ENCODE peak calls at places on chromosomes 5 and 9, in six cellular contexts. One of them, this sample, is unnamed.
A peak's percentile ranks its signal among the peaks of the same experiment; 100 is the strongest.

GRCh38 chr5:13957032-13957645 is 12.7 kb upstream of the DNAH5 start:
- DNase-seq in stimulated activated CD4-positive, alpha-beta T cell treated with anti-CD3 and anti-CD28 coated beads, Interleukin-12 subunit alpha, Interleukin-12 subunit beta, amount 100 ng/mL, for 48 hours: peak; percentile 7
- DNase-seq in ACHN: peak; percentile 79
- DNase-seq in activated T-cell treated with anti-CD3 and anti-CD28 coated beads, Interleukin-2, amount 50 U/mL, for 48 hours: no peak
- DNase-seq in stomach: no peak
- DNase-seq in NCI-H1105: peak; percentile 75
- DNase-seq in this sample: no peak

GRCh38 chr5:62720036-62720441 is 141.4 kb downstream of the LRRC70 start:
- DNase-seq in stimulated activated CD4-positive, alpha-beta T cell treated with anti-CD3 and anti-CD28 coated beads, Interleukin-12 subunit alpha, Interleukin-12 subunit beta, amount 100 ng/mL, for 48 hours: no peak
- DNase-seq in ACHN: peak; percentile 16
- DNase-seq in activated T-cell treated with anti-CD3 and anti-CD28 coated beads, Interleukin-2, amount 50 U/mL, for 48 hours: peak; percentile 35
- DNase-seq in stomach: peak; percentile 33
- DNase-seq in NCI-H1105: no peak
- DNase-seq in this sample: peak; percentile 11

GRCh38 chr5:147898875-147899401 is 7.4 kb downstream of the C5orf46 start:
- DNase-seq in stimulated activated CD4-positive, alpha-beta T cell treated with anti-CD3 and anti-CD28 coated beads, Interleukin-12 subunit alpha, Interleukin-12 subunit beta, amount 100 ng/mL, for 48 hours: no peak
- DNase-seq in ACHN: no peak
- DNase-seq in activated T-cell treated with anti-CD3 and anti-CD28 coated beads, Interleukin-2, amount 50 U/mL, for 48 hours: no peak
- DNase-seq in stomach: no peak
- DNase-seq in NCI-H1105: no peak
- DNase-seq in this sample: no peak

GRCh38 chr9:78439192-78439865 is 142.4 kb downstream of the PSAT1 start:
- DNase-seq in stimulated activated CD4-positive, alpha-beta T cell treated with anti-CD3 and anti-CD28 coated beads, Interleukin-12 subunit alpha, Interleukin-12 subunit beta, amount 100 ng/mL, for 48 hours: peak; percentile 69
- DNase-seq in ACHN: peak; percentile 69
- DNase-seq in activated T-cell treated with anti-CD3 and anti-CD28 coated beads, Interleukin-2, amount 50 U/mL, for 48 hours: peak; percentile 71
- DNase-seq in stomach: peak; percentile 86
- DNase-seq in NCI-H1105: peak; percentile 79
- DNase-seq in this sample: peak; percentile 63

GRCh38 chr9:69207503-69207902 is 33.4 kb downstream of the TJP2 start:
- DNase-seq in stimulated activated CD4-positive, alpha-beta T cell treated with anti-CD3 and anti-CD28 coated beads, Interleukin-12 subunit alpha, Interleukin-12 subunit beta, amount 100 ng/mL, for 48 hours: no peak
- DNase-seq in ACHN: no peak
- DNase-seq in activated T-cell treated with anti-CD3 and anti-CD28 coated beads, Interleukin-2, amount 50 U/mL, for 48 hours: no peak
- DNase-seq in stomach: no peak
- DNase-seq in NCI-H1105: no peak
- DNase-seq in this sample: no peak

GRCh38 chr5:179974946-179975712 is 67.4 kb upstream of the TBC1D9B start:
- DNase-seq in stimulated activated CD4-positive, alpha-beta T cell treated with anti-CD3 and anti-CD28 coated beads, Interleukin-12 subunit alpha, Interleukin-12 subunit beta, amount 100 ng/mL, for 48 hours: no peak
- DNase-seq in ACHN: peak; percentile 16
- DNase-seq in activated T-cell treated with anti-CD3 and anti-CD28 coated beads, Interleukin-2, amount 50 U/mL, for 48 hours: no peak
- DNase-seq in stomach: no peak
- DNase-seq in NCI-H1105: peak; percentile 47
- DNase-seq in this sample: peak; percentile 38

GRCh38 chr5:134561871-134562296 is 36.4 kb downstream of the JADE2 start:
- DNase-seq in stimulated activated CD4-positive, alpha-beta T cell treated with anti-CD3 and anti-CD28 coated beads, Interleukin-12 subunit alpha, Interleukin-12 subunit beta, amount 100 ng/mL, for 48 hours: no peak
- DNase-seq in ACHN: peak; percentile 77
- DNase-seq in activated T-cell treated with anti-CD3 and anti-CD28 coated beads, Interleukin-2, amount 50 U/mL, for 48 hours: no peak
- DNase-seq in stomach: peak; percentile 49
- DNase-seq in NCI-H1105: no peak
- DNase-seq in this sample: no peak

GRCh38 chr9:98665511-98665910 is 43.2 kb downstream of the GABBR2 start:
- DNase-seq in stimulated activated CD4-positive, alpha-beta T cell treated with anti-CD3 and anti-CD28 coated beads, Interleukin-12 subunit alpha, Interleukin-12 subunit beta, amount 100 ng/mL, for 48 hours: no peak
- DNase-seq in ACHN: no peak
- DNase-seq in activated T-cell treated with anti-CD3 and anti-CD28 coated beads, Interleukin-2, amount 50 U/mL, for 48 hours: no peak
- DNase-seq in stomach: no peak
- DNase-seq in NCI-H1105: no peak
- DNase-seq in this sample: no peak

GRCh38 chr5:82396396-82396795 is 118.2 kb upstream of the RPS23 start:
- DNase-seq in stimulated activated CD4-positive, alpha-beta T cell treated with anti-CD3 and anti-CD28 coated beads, Interleukin-12 subunit alpha, Interleukin-12 subunit beta, amount 100 ng/mL, for 48 hours: no peak
- DNase-seq in ACHN: no peak
- DNase-seq in activated T-cell treated with anti-CD3 and anti-CD28 coated beads, Interleukin-2, amount 50 U/mL, for 48 hours: no peak
- DNase-seq in stomach: no peak
- DNase-seq in NCI-H1105: no peak
- DNase-seq in this sample: no peak

GRCh38 chr5:94522099-94522498 is 96.3 kb downstream of the KIAA0825 start:
- DNase-seq in stimulated activated CD4-positive, alpha-beta T cell treated with anti-CD3 and anti-CD28 coated beads, Interleukin-12 subunit alpha, Interleukin-12 subunit beta, amount 100 ng/mL, for 48 hours: no peak
- DNase-seq in ACHN: no peak
- DNase-seq in activated T-cell treated with anti-CD3 and anti-CD28 coated beads, Interleukin-2, amount 50 U/mL, for 48 hours: no peak
- DNase-seq in stomach: no peak
- DNase-seq in NCI-H1105: no peak
- DNase-seq in this sample: no peak

GRCh38 chr9:85421641-85422040 is 320.1 kb downstream of the AGTPBP1 start:
- DNase-seq in stimulated activated CD4-positive, alpha-beta T cell treated with anti-CD3 and anti-CD28 coated beads, Interleukin-12 subunit alpha, Interleukin-12 subunit beta, amount 100 ng/mL, for 48 hours: no peak
- DNase-seq in ACHN: no peak
- DNase-seq in activated T-cell treated with anti-CD3 and anti-CD28 coated beads, Interleukin-2, amount 50 U/mL, for 48 hours: no peak
- DNase-seq in stomach: no peak
- DNase-seq in NCI-H1105: no peak
- DNase-seq in this sample: no peak

GRCh38 chr5:51389326-51389581 is 6.0 kb downstream of the ISL1 start:
- DNase-seq in stimulated activated CD4-positive, alpha-beta T cell treated with anti-CD3 and anti-CD28 coated beads, Interleukin-12 subunit alpha, Interleukin-12 subunit beta, amount 100 ng/mL, for 48 hours: no peak
- DNase-seq in ACHN: no peak
- DNase-seq in activated T-cell treated with anti-CD3 and anti-CD28 coated beads, Interleukin-2, amount 50 U/mL, for 48 hours: no peak
- DNase-seq in stomach: no peak
- DNase-seq in NCI-H1105: no peak
- DNase-seq in this sample: no peak

GRCh38 chr9:109466623-109467590 is 31.2 kb downstream of the PTPN3 start:
- DNase-seq in stimulated activated CD4-positive, alpha-beta T cell treated with anti-CD3 and anti-CD28 coated beads, Interleukin-12 subunit alpha, Interleukin-12 subunit beta, amount 100 ng/mL, for 48 hours: no peak
- DNase-seq in ACHN: no peak
- DNase-seq in activated T-cell treated with anti-CD3 and anti-CD28 coated beads, Interleukin-2, amount 50 U/mL, for 48 hours: no peak
- DNase-seq in stomach: no peak
- DNase-seq in NCI-H1105: no peak
- DNase-seq in this sample: no peak

GRCh38 chr9:10354591-10354990 is 258.2 kb downstream of the PTPRD start:
- DNase-seq in stimulated activated CD4-positive, alpha-beta T cell treated with anti-CD3 and anti-CD28 coated beads, Interleukin-12 subunit alpha, Interleukin-12 subunit beta, amount 100 ng/mL, for 48 hours: no peak
- DNase-seq in ACHN: no peak
- DNase-seq in activated T-cell treated with anti-CD3 and anti-CD28 coated beads, Interleukin-2, amount 50 U/mL, for 48 hours: no peak
- DNase-seq in stomach: no peak
- DNase-seq in NCI-H1105: no peak
- DNase-seq in this sample: no peak

GRCh38 chr5:58932057-58932594 is 349.3 kb downstream of the RAB3C start:
- DNase-seq in stimulated activated CD4-positive, alpha-beta T cell treated with anti-CD3 and anti-CD28 coated beads, Interleukin-12 subunit alpha, Interleukin-12 subunit beta, amount 100 ng/mL, for 48 hours: no peak
- DNase-seq in ACHN: no peak
- DNase-seq in activated T-cell treated with anti-CD3 and anti-CD28 coated beads, Interleukin-2, amount 50 U/mL, for 48 hours: no peak
- DNase-seq in stomach: no peak
- DNase-seq in NCI-H1105: no peak
- DNase-seq in this sample: no peak

GRCh38 chr5:55176176-55176818 is 3.3 kb upstream of the CDC20B start:
- DNase-seq in stimulated activated CD4-positive, alpha-beta T cell treated with anti-CD3 and anti-CD28 coated beads, Interleukin-12 subunit alpha, Interleukin-12 subunit beta, amount 100 ng/mL, for 48 hours: peak; percentile 9
- DNase-seq in ACHN: peak; percentile 78
- DNase-seq in activated T-cell treated with anti-CD3 and anti-CD28 coated beads, Interleukin-2, amount 50 U/mL, for 48 hours: peak; percentile 47
- DNase-seq in stomach: peak; percentile 73
- DNase-seq in NCI-H1105: no peak
- DNase-seq in this sample: no peak

GRCh38 chr5:76291305-76292077 is 111.6 kb upstream of the IQGAP2 start:
- DNase-seq in stimulated activated CD4-positive, alpha-beta T cell treated with anti-CD3 and anti-CD28 coated beads, Interleukin-12 subunit alpha, Interleukin-12 subunit beta, amount 100 ng/mL, for 48 hours: no peak
- DNase-seq in ACHN: no peak
- DNase-seq in activated T-cell treated with anti-CD3 and anti-CD28 coated beads, Interleukin-2, amount 50 U/mL, for 48 hours: no peak
- DNase-seq in stomach: peak; percentile 60
- DNase-seq in NCI-H1105: no peak
- DNase-seq in this sample: no peak

GRCh38 chr9:13857521-13857920 is 456.4 kb downstream of the NFIB start:
- DNase-seq in stimulated activated CD4-positive, alpha-beta T cell treated with anti-CD3 and anti-CD28 coated beads, Interleukin-12 subunit alpha, Interleukin-12 subunit beta, amount 100 ng/mL, for 48 hours: no peak
- DNase-seq in ACHN: no peak
- DNase-seq in activated T-cell treated with anti-CD3 and anti-CD28 coated beads, Interleukin-2, amount 50 U/mL, for 48 hours: no peak
- DNase-seq in stomach: no peak
- DNase-seq in NCI-H1105: no peak
- DNase-seq in this sample: no peak

GRCh38 chr9:26131891-26132290 is 453.6 kb upstream of the TUSC1 start:
- DNase-seq in stimulated activated CD4-positive, alpha-beta T cell treated with anti-CD3 and anti-CD28 coated beads, Interleukin-12 subunit alpha, Interleukin-12 subunit beta, amount 100 ng/mL, for 48 hours: no peak
- DNase-seq in ACHN: no peak
- DNase-seq in activated T-cell treated with anti-CD3 and anti-CD28 coated beads, Interleukin-2, amount 50 U/mL, for 48 hours: no peak
- DNase-seq in stomach: no peak
- DNase-seq in NCI-H1105: no peak
- DNase-seq in this sample: no peak

GRCh38 chr9:137446851-137447471 is 5.8 kb upstream of the ENTPD8 start:
- DNase-seq in stimulated activated CD4-positive, alpha-beta T cell treated with anti-CD3 and anti-CD28 coated beads, Interleukin-12 subunit alpha, Interleukin-12 subunit beta, amount 100 ng/mL, for 48 hours: no peak
- DNase-seq in ACHN: no peak
- DNase-seq in activated T-cell treated with anti-CD3 and anti-CD28 coated beads, Interleukin-2, amount 50 U/mL, for 48 hours: no peak
- DNase-seq in stomach: no peak
- DNase-seq in NCI-H1105: no peak
- DNase-seq in this sample: no peak

GRCh38 chr9:77158772-77159513 is 18.4 kb upstream of the VPS13A start:
- DNase-seq in stimulated activated CD4-positive, alpha-beta T cell treated with anti-CD3 and anti-CD28 coated beads, Interleukin-12 subunit alpha, Interleukin-12 subunit beta, amount 100 ng/mL, for 48 hours: no peak
- DNase-seq in ACHN: no peak
- DNase-seq in activated T-cell treated with anti-CD3 and anti-CD28 coated beads, Interleukin-2, amount 50 U/mL, for 48 hours: no peak
- DNase-seq in stomach: no peak
- DNase-seq in NCI-H1105: no peak
- DNase-seq in this sample: no peak

GRCh38 chr5:104016650-104017049 is 454.1 kb upstream of the NUDT12 start:
- DNase-seq in stimulated activated CD4-positive, alpha-beta T cell treated with anti-CD3 and anti-CD28 coated beads, Interleukin-12 subunit alpha, Interleukin-12 subunit beta, amount 100 ng/mL, for 48 hours: no peak
- DNase-seq in ACHN: no peak
- DNase-seq in activated T-cell treated with anti-CD3 and anti-CD28 coated beads, Interleukin-2, amount 50 U/mL, for 48 hours: no peak
- DNase-seq in stomach: no peak
- DNase-seq in NCI-H1105: no peak
- DNase-seq in this sample: no peak

GRCh38 chr9:93701494-93702218 is 125.3 kb downstream of the PHF2 start:
- DNase-seq in stimulated activated CD4-positive, alpha-beta T cell treated with anti-CD3 and anti-CD28 coated beads, Interleukin-12 subunit alpha, Interleukin-12 subunit beta, amount 100 ng/mL, for 48 hours: no peak
- DNase-seq in ACHN: no peak
- DNase-seq in activated T-cell treated with anti-CD3 and anti-CD28 coated beads, Interleukin-2, amount 50 U/mL, for 48 hours: no peak
- DNase-seq in stomach: no peak
- DNase-seq in NCI-H1105: no peak
- DNase-seq in this sample: no peak

GRCh38 chr5:138874771-138875628 is at the start of gene LRRTM2:
- DNase-seq in stimulated activated CD4-positive, alpha-beta T cell treated with anti-CD3 and anti-CD28 coated beads, Interleukin-12 subunit alpha, Interleukin-12 subunit beta, amount 100 ng/mL, for 48 hours: no peak
- DNase-seq in ACHN: peak; percentile 33
- DNase-seq in activated T-cell treated with anti-CD3 and anti-CD28 coated beads, Interleukin-2, amount 50 U/mL, for 48 hours: no peak
- DNase-seq in stomach: no peak
- DNase-seq in NCI-H1105: no peak
- DNase-seq in this sample: no peak

GRCh38 chr9:133580971-133581370 is 28.2 kb downstream of the FAM163B start:
- DNase-seq in stimulated activated CD4-positive, alpha-beta T cell treated with anti-CD3 and anti-CD28 coated beads, Interleukin-12 subunit alpha, Interleukin-12 subunit beta, amount 100 ng/mL, for 48 hours: no peak
- DNase-seq in ACHN: no peak
- DNase-seq in activated T-cell treated with anti-CD3 and anti-CD28 coated beads, Interleukin-2, amount 50 U/mL, for 48 hours: no peak
- DNase-seq in stomach: no peak
- DNase-seq in NCI-H1105: no peak
- DNase-seq in this sample: no peak

GRCh38 chr9:116355153-116355827 is 201.7 kb downstream of the PAPPA start:
- DNase-seq in stimulated activated CD4-positive, alpha-beta T cell treated with anti-CD3 and anti-CD28 coated beads, Interleukin-12 subunit alpha, Interleukin-12 subunit beta, amount 100 ng/mL, for 48 hours: no peak
- DNase-seq in ACHN: no peak
- DNase-seq in activated T-cell treated with anti-CD3 and anti-CD28 coated beads, Interleukin-2, amount 50 U/mL, for 48 hours: no peak
- DNase-seq in stomach: peak; percentile 41
- DNase-seq in NCI-H1105: no peak
- DNase-seq in this sample: no peak

GRCh38 chr5:10761842-10762165 is 770 bp upstream of the DAP start:
- DNase-seq in stimulated activated CD4-positive, alpha-beta T cell treated with anti-CD3 and anti-CD28 coated beads, Interleukin-12 subunit alpha, Interleukin-12 subunit beta, amount 100 ng/mL, for 48 hours: no peak
- DNase-seq in ACHN: no peak
- DNase-seq in activated T-cell treated with anti-CD3 and anti-CD28 coated beads, Interleukin-2, amount 50 U/mL, for 48 hours: no peak
- DNase-seq in stomach: no peak
- DNase-seq in NCI-H1105: no peak
- DNase-seq in this sample: no peak